ENCODE peak calls at places on chromosomes 5 and 9, in five cellular contexts. N, J, U, M and X are unnamed samples.

GRCh38 chr5:60207031-60207430 is 313.5 kb upstream of the PDE4D start:
- DNase-seq in U (no peak), J (no peak), M (no peak), N (no peak), X (no peak)

GRCh38 chr9:22446950-22447606 is 454 bp downstream of the DMRTA1 start:
- DNase-seq in N (no peak), U (no peak), M (peak), J (peak), X (peak)

GRCh38 chr9:105313238-105313637 is 68.8 kb downstream of the SLC44A1 start:
- DNase-seq in U (no peak), M (no peak), J (no peak), N (no peak), X (no peak)

GRCh38 chr9:126506361-126507317 is 107.1 kb upstream of the LMX1B start:
- DNase-seq in U (no peak), M (no peak), J (no peak), N (no peak), X (no peak)

GRCh38 chr9:135135927-135136311 is 48.5 kb downstream of the OLFM1 start:
- DNase-seq in M (no peak), J (no peak), U (no peak), N (no peak), X (no peak)

GRCh38 chr5:95783661-95784060 is 38.9 kb downstream of the GLRX start:
- DNase-seq in N (no peak), U (no peak), J (no peak), M (no peak), X (no peak)

GRCh38 chr9:77846957-77847574 is 184.5 kb downstream of the GNAQ start:
- DNase-seq in N (peak), J (no peak), U (no peak), M (no peak), X (no peak)

GRCh38 chr5:171310334-171310815 is 1.3 kb downstream of the TLX3 start:
- DNase-seq in M (no peak), U (no peak), J (no peak), N (no peak), X (no peak)

GRCh38 chr5:80960531-80961375 is 590 bp downstream of the RASGRF2 start:
- DNase-seq in J (peak), N (no peak), U (no peak), M (peak), X (no peak)

GRCh38 chr5:180804129-180804601 is 1.6 kb upstream of the MGAT1 start:
- DNase-seq in J (no peak), U (peak), M (peak), N (no peak), X (no peak)

GRCh38 chr5:54295658-54296276 is 14.6 kb downstream of the ARL15 start:
- DNase-seq in M (no peak), J (no peak), N (no peak), U (no peak), X (no peak)

GRCh38 chr9:135130266-135130976 is 43.0 kb downstream of the OLFM1 start:
- DNase-seq in J (peak), N (no peak), U (no peak), M (peak), X (no peak)

GRCh38 chr9:36665921-36666429 is 93.3 kb downstream of the MELK start:
- DNase-seq in J (no peak), M (no peak), U (no peak), N (no peak), X (no peak)

GRCh38 chr9:708556-709432 is 132.7 kb upstream of the DMRT1 start:
- DNase-seq in U (no peak), N (no peak), M (no peak), J (peak), X (no peak)

GRCh38 chr5:55575815-55576583 is 41.2 kb upstream of the PLPP1 start:
- DNase-seq in M (no peak), J (no peak), U (no peak), N (no peak), X (no peak)

GRCh38 chr9:95025213-95026170 is 292.0 kb downstream of the FANCC start:
- DNase-seq in U (no peak), N (peak), M (no peak), J (peak), X (peak)

GRCh38 chr9:122346478-122347347 is 24.1 kb upstream of the PTGS1 start:
- DNase-seq in J (peak), M (no peak), U (no peak), N (no peak), X (no peak)

GRCh38 chr5:176365663-176366574 is 632 bp downstream of the ARL10 start:
- DNase-seq in M (peak), N (no peak), U (peak), J (no peak), X (peak)

GRCh38 chr5:171724771-171725609 is 60.6 kb upstream of the SMIM23 start:
- DNase-seq in J (no peak), N (no peak), M (no peak), U (no peak), X (no peak)

GRCh38 chr5:146944764-146945710 is 66.5 kb upstream of the PPP2R2B start:
- DNase-seq in J (peak), N (no peak), U (no peak), M (no peak), X (no peak)

GRCh38 chr9:7970666-7971335 is 171.2 kb upstream of the DMAC1 start:
- DNase-seq in M (no peak), U (no peak), N (no peak), J (no peak), X (peak)

GRCh38 chr5:42894057-42894456 is 82.4 kb upstream of the SELENOP start:
- DNase-seq in N (no peak), J (peak), M (no peak), U (no peak), X (no peak)

GRCh38 chr9:93126825-93127368 is 7.2 kb downstream of the NINJ1 start:
- DNase-seq in M (no peak), U (peak), J (peak), N (no peak), X (no peak)

GRCh38 chr5:1724822-1725602 is 74.6 kb downstream of the MRPL36 start:
- DNase-seq in J (no peak), M (peak), U (peak), N (no peak), X (no peak)

GRCh38 chr5:7762267-7762666 is 88.7 kb downstream of the CFAP90 start:
- DNase-seq in N (no peak), U (no peak), J (no peak), M (no peak), X (no peak)